ENCODE peak calls at places on chromosomes 13 and 19, in ten cellular contexts. B, V, S, W, M, U, Z, T, Q and A are unnamed samples.

GRCh38 chr19:12838182-12838890 is at the start of gene MAST1:
- DNase-seq in B (no peak), V (peak; percentile 47), S (peak; percentile 53), W (peak; percentile 45), M (peak; percentile 25), U (no peak), Z (no peak), T (no peak), Q (peak; percentile 83), A (no peak)

GRCh38 chr19:53980553-53981407 is 10.7 kb upstream of the CACNG6 start:
- DNase-seq in B (peak; percentile 70), V (no peak), S (peak; percentile 64), W (peak; percentile 40), M (no peak), U (no peak), Z (no peak), T (no peak), Q (peak; percentile 67), A (no peak)

GRCh38 chr13:40776681-40777165 is 5.7 kb upstream of the MRPS31 start:
- DNase-seq in B (peak; percentile 76), V (no peak), S (no peak), W (no peak), M (no peak), U (no peak), Z (no peak), T (no peak), Q (no peak), A (no peak)

GRCh38 chr19:45881082-45881908 is 4.6 kb downstream of the IRF2BP1 start:
- DNase-seq in B (no peak), V (no peak), S (no peak), W (no peak), M (no peak), U (no peak), Z (no peak), T (no peak), Q (peak; percentile 52), A (no peak)

GRCh38 chr13:32376642-32377418 is 51.1 kb downstream of the N4BP2L1 start:
- DNase-seq in B (no peak), V (no peak), S (no peak), W (no peak), M (no peak), U (no peak), Z (no peak), T (no peak), Q (no peak), A (no peak)

GRCh38 chr19:4272894-4273293 is 6.2 kb upstream of the SHD start:
- DNase-seq in B (no peak), V (no peak), S (no peak), W (no peak), M (no peak), U (no peak), Z (no peak), T (no peak), Q (no peak), A (no peak)

GRCh38 chr13:24203726-24204295 is 43.3 kb downstream of the SPATA13 start:
- DNase-seq in B (no peak), V (no peak), S (no peak), W (no peak), M (no peak), U (no peak), Z (no peak), T (no peak), Q (no peak), A (no peak)

GRCh38 chr13:93496985-93497673 is 270.5 kb downstream of the GPC6 start:
- DNase-seq in B (no peak), V (no peak), S (no peak), W (no peak), M (no peak), U (no peak), Z (no peak), T (no peak), Q (peak; percentile 40), A (no peak)

GRCh38 chr13:42266464-42266863 is 5.5 kb upstream of the AKAP11 start:
- DNase-seq in B (peak; percentile 59), V (no peak), S (no peak), W (no peak), M (no peak), U (no peak), Z (no peak), T (no peak), Q (no peak), A (no peak)

GRCh38 chr13:56886398-56886797 is 254.3 kb upstream of the PRR20A start:
- DNase-seq in B (no peak), V (no peak), S (no peak), W (no peak), M (no peak), U (no peak), Z (no peak), T (no peak), Q (no peak), A (no peak)

GRCh38 chr13:49184621-49185020 is 35.5 kb upstream of the MLNR start:
- DNase-seq in B (no peak), V (no peak), S (no peak), W (no peak), M (no peak), U (no peak), Z (no peak), T (no peak), Q (no peak), A (no peak)
- H3K4me3 ChIP-seq in B (no peak overlapping the region), V (no peak overlapping the region), S (no peak overlapping the region), W (no peak overlapping the region), M (no peak overlapping the region), U (no peak overlapping the region), Z (no peak overlapping the region), T (no peak overlapping the region), Q (no peak overlapping the region), A (no peak overlapping the region)

GRCh38 chr13:22103628-22104027 is 432.8 kb downstream of the FGF9 start:
- DNase-seq in B (no peak), V (no peak), S (no peak), W (no peak), M (no peak), U (no peak), Z (no peak), T (no peak), Q (no peak), A (no peak)

GRCh38 chr13:22107549-22107948 is 436.7 kb downstream of the FGF9 start:
- DNase-seq in B (no peak), V (no peak), S (no peak), W (no peak), M (no peak), U (no peak), Z (no peak), T (no peak), Q (no peak), A (no peak)

GRCh38 chr13:22102237-22102636 is 431.4 kb downstream of the FGF9 start:
- DNase-seq in B (no peak), V (no peak), S (no peak), W (no peak), M (no peak), U (no peak), Z (no peak), T (no peak), Q (no peak), A (no peak)

GRCh38 chr13:22106058-22106457 is 435.2 kb downstream of the FGF9 start:
- DNase-seq in B (no peak), V (no peak), S (no peak), W (no peak), M (no peak), U (no peak), Z (no peak), T (no peak), Q (no peak), A (no peak)

GRCh38 chr13:22103046-22103445 is 432.2 kb downstream of the FGF9 start:
- DNase-seq in B (no peak), V (no peak), S (no peak), W (no peak), M (no peak), U (no peak), Z (no peak), T (no peak), Q (no peak), A (no peak)
- TF ChIP-seq CTCF in B (no peak), V (no peak), S (no peak), W (no peak), M (no peak), U (no peak), Z (no peak), T (no peak), Q (peak; percentile 8), A (no peak)

GRCh38 chr13:111926501-111927180 is 140.3 kb upstream of the SOX1 start:
- DNase-seq in B (no peak), V (no peak), S (no peak), W (no peak), M (no peak), U (no peak), Z (no peak), T (no peak), Q (no peak), A (no peak)
- H3K27me3 ChIP-seq in B (no peaks in the 10 kb centered on the region), V (peaks cover 18% of the 10 kb centered on the region), S (no peaks in the 10 kb centered on the region), W (no peaks in the 10 kb centered on the region), M (peaks cover 54% of the 10 kb centered on the region), U (peaks cover 1% of the 10 kb centered on the region), Z (no peaks in the 10 kb centered on the region), T (no peaks in the 10 kb centered on the region), Q (peaks cover 5% of the 10 kb centered on the region), A (no peaks in the 10 kb centered on the region)

GRCh38 chr19:1250374-1251232 is 2.2 kb downstream of the MIDN start:
- DNase-seq in B (peak; percentile 67), V (peak; percentile 84), S (peak; percentile 70), W (peak; percentile 73), M (no peak), U (peak; percentile 82), Z (no peak), T (no peak), Q (peak; percentile 87), A (no peak)

GRCh38 chr19:1249990-1250298 is 1.6 kb downstream of the MIDN start:
- DNase-seq in B (no peak), V (no peak), S (no peak), W (no peak), M (no peak), U (no peak), Z (no peak), T (no peak), Q (no peak), A (no peak)

GRCh38 chr19:1247747-1248453 is 483 bp upstream of the MIDN start:
- DNase-seq in B (peak; percentile 71), V (peak; percentile 79), S (no peak), W (no peak), M (peak; percentile 80), U (peak; percentile 89), Z (no peak), T (peak; percentile 62), Q (peak; percentile 88), A (no peak)

GRCh38 chr19:1249298-1249989 is 1.1 kb downstream of the MIDN start:
- DNase-seq in B (peak; percentile 91), V (peak; percentile 97), S (peak; percentile 92), W (peak; percentile 97), M (peak; percentile 94), U (peak; percentile 95), Z (no peak), T (peak; percentile 97), Q (peak; percentile 99), A (peak; percentile 76)

DNA sequence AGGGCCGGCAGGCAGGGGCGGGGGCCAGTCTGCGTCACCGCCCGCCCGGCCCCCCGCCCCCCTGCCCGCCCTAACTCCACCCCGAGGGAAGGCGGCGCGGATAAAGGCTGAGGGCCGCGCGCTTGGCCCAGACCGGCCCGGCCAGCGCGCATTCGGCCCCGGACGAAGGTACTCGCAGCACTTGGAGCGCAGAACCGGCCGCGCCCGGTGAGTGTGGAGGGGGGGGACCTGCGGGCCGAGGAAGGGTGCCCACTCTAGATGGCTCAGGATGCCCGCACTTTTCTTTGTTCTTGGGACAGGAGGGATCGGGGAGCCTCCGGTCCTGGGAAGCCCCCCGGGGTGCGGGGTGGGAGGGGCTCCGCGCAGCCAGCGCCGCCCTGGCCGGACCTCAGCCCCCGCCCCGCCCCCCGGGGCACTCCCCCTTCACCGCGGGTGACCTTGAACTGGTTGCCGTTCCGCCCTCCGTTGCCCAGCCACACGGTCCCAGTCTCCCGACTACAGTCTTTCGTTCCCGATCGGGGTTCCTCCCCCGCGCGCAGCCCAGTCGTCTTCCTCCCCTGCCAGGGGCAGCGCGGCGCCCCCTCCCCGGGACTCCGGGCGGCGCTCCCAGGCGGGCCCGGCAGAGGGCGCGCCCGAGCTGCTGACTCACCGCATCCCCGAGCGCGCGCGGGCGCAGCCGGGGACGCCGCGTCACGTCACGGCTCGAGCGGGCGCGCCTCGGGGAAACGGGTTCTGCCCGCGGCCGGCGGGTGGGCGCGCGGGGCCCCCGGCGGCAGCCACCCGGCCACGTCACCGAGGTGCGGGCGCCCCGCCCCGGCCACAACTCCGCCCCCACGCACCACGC is at the start of gene MIDN:
- DNase-seq in B (peak; percentile 86), V (peak; percentile 92), S (no peak), W (peak; percentile 80), M (peak; percentile 89), U (peak; percentile 92), Z (no peak), T (peak; percentile 80), Q (peak; percentile 94), A (no peak)
- H3K4me3 ChIP-seq in B (peak within 1 kb of the TSS; percentile 64), V (peak within 1 kb of the TSS; percentile 77), S (peak within 1 kb of the TSS; percentile 66), W (peak within 1 kb of the TSS; percentile 82), M (peak within 1 kb of the TSS; percentile 97), U (peak within 1 kb of the TSS; percentile 92), Z (peak within 1 kb of the TSS; percentile 81), T (peak within 1 kb of the TSS; percentile 94), Q (peak within 1 kb of the TSS; percentile 74), A (peak within 1 kb of the TSS; percentile 84)